ENCODE peak calls at places on chromosomes 11 and 22, in nine cellular contexts. N is lower lobe of right lung; Q is HFF-Myc; I is natural killer cell; S is CD4-positive, alpha-beta T cell; B is endodermal cell; J is brain microvascular endothelial cell; H is psoas muscle; O is neural crest cell. K is an unnamed sample.

GRCh38 chr22:38267086-38267485 is 5.7 kb downstream of the TMEM184B start:
- DNase-seq in N (no peak), Q (no peak), I (peak), S (peak), B (no peak), J (no peak), H (no peak), O (no peak), K (no peak)

GRCh38 chr11:126231725-126232459 is 20.3 kb downstream of the FAM118B start:
- DNase-seq in N (no peak), Q (no peak), I (no peak), S (no peak), B (no peak), J (no peak), H (no peak), O (no peak), K (no peak)

GRCh38 chr11:4025248-4025956 is 69.2 kb upstream of the RRM1 start:
- DNase-seq in N (no peak), Q (no peak), I (no peak), S (no peak), B (no peak), J (no peak), H (no peak), O (no peak), K (no peak)

GRCh38 chr11:122723106-122723505 is 67.6 kb downstream of the UBASH3B start:
- DNase-seq in N (no peak), Q (no peak), I (no peak), S (no peak), B (no peak), J (no peak), H (no peak), O (no peak), K (no peak)

GRCh38 chr11:62400281-62400680 is 18.6 kb upstream of the SCGB1A1 start:
- DNase-seq in N (no peak), Q (no peak), I (no peak), S (no peak), B (no peak), J (no peak), H (no peak), O (no peak), K (no peak)

GRCh38 chr11:118104491-118104890 is 17.7 kb upstream of the SMIM35 start:
- DNase-seq in N (no peak), Q (no peak), I (no peak), S (no peak), B (no peak), J (no peak), H (no peak), O (no peak), K (no peak)

GRCh38 chr11:18322818-18323570 is 627 bp downstream of the GTF2H1 start:
- DNase-seq in N (no peak), Q (no peak), I (no peak), S (no peak), B (no peak), J (no peak), H (no peak), O (no peak), K (no peak)

GRCh38 chr22:43186272-43187170 is at the start of gene TTLL12:
- DNase-seq in N (peak), Q (no peak), I (peak), S (peak), B (peak), J (peak), H (peak), O (peak), K (no peak)

GRCh38 chr11:6619021-6619745 is at the start of gene TPP1:
- DNase-seq in N (peak), Q (peak), I (peak), S (peak), B (peak), J (peak), H (peak), O (peak), K (peak)

GRCh38 chr11:121775276-121775675 is 322.5 kb upstream of the SORL1-AS1 start:
- DNase-seq in N (no peak), Q (no peak), I (no peak), S (no peak), B (no peak), J (no peak), H (no peak), O (no peak), K (no peak)

GRCh38 chr11:125123947-125124633 is 12.7 kb upstream of the TMEM218 start:
- DNase-seq in N (peak), Q (peak), I (no peak), S (peak), B (peak), J (peak), H (peak), O (no peak), K (no peak)

GRCh38 chr11:3340025-3340424 is 38.9 kb downstream of the ZNF195 start:
- DNase-seq in N (no peak), Q (peak), I (no peak), S (no peak), B (no peak), J (peak), H (no peak), O (no peak), K (no peak)

GRCh38 chr11:36002196-36002595 is 58.3 kb downstream of the LDLRAD3 start:
- DNase-seq in N (no peak), Q (no peak), I (no peak), S (no peak), B (no peak), J (no peak), H (peak), O (peak), K (no peak)

GRCh38 chr22:45418056-45418769 is 4.7 kb downstream of the RIBC2 start:
- DNase-seq in N (no peak), Q (no peak), I (no peak), S (no peak), B (no peak), J (no peak), H (no peak), O (no peak), K (peak)

GRCh38 chr11:39078465-39078864 is 2381.0 kb downstream of the LRRC4C start:
- DNase-seq in N (no peak), Q (no peak), I (no peak), S (no peak), B (no peak), J (no peak), H (no peak), O (no peak), K (no peak)

GRCh38 chr11:109970516-109971183 is 122.5 kb upstream of the ZC3H12C start:
- DNase-seq in N (no peak), Q (no peak), I (no peak), S (no peak), B (no peak), J (no peak), H (no peak), O (no peak), K (no peak)

GRCh38 chr22:39306456-39307361 is 12.7 kb downstream of the RPL3 start:
- DNase-seq in N (peak), Q (no peak), I (no peak), S (peak), B (peak), J (no peak), H (no peak), O (no peak), K (no peak)

GRCh38 chr22:49201046-49201970 is 626.4 kb downstream of the BRD1 start:
- DNase-seq in N (peak), Q (no peak), I (no peak), S (no peak), B (peak), J (no peak), H (no peak), O (no peak), K (peak)

GRCh38 chr22:42300286-42301071 is 30.0 kb upstream of the TCF20 start:
- DNase-seq in N (no peak), Q (no peak), I (no peak), S (peak), B (peak), J (no peak), H (no peak), O (no peak), K (no peak)

GRCh38 chr11:81705283-81705682 is 1028.4 kb downstream of the FAM181B start:
- DNase-seq in N (no peak), Q (no peak), I (no peak), S (no peak), B (no peak), J (no peak), H (no peak), O (no peak), K (no peak)

DNA sequence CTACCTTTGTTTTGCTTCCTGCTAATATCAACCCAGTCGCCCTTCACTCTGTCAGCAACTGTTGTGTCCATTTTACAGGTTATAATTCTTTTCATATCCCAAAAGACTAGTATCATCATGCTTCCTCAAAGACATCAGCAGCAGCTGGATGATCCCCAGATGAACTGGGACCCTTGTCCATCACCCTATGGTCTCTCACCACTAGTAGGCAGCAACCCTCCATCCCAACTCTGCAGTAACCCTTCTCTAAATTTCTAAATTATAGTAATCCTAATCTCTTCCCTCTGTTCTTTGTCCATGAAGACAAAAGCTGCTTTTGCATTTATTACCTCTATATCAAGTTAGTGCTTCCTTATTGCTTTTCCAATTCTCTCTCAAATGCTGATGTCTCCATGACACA is 1025.8 kb downstream of the FAM181B start:
- DNase-seq in N (no peak), Q (no peak), I (no peak), S (no peak), B (peak), J (no peak), H (no peak), O (no peak), K (no peak)
- TF ChIP-seq CTCF in N (no peak), Q (no peak), I (no peak), S (no peak), B (peak), J (peak), H (no peak), O (peak), K (peak)

GRCh38 chr11:60872952-60873524 is 5.7 kb downstream of the ZP1 start:
- DNase-seq in N (peak), Q (peak), I (no peak), S (no peak), B (peak), J (peak), H (peak), O (no peak), K (no peak)

GRCh38 chr11:60874421-60875365 is 7.4 kb downstream of the ZP1 start:
- DNase-seq in N (peak), Q (no peak), I (no peak), S (no peak), B (peak), J (no peak), H (no peak), O (no peak), K (peak)

GRCh38 chr11:60872124-60872951 is 5.0 kb downstream of the ZP1 start:
- DNase-seq in N (peak), Q (peak), I (no peak), S (no peak), B (no peak), J (peak), H (peak), O (no peak), K (peak)

GRCh38 chr11:60875366-60875720 is 8.0 kb downstream of the ZP1 start:
- DNase-seq in N (peak), Q (no peak), I (no peak), S (no peak), B (no peak), J (no peak), H (no peak), O (no peak), K (peak)

DNA sequence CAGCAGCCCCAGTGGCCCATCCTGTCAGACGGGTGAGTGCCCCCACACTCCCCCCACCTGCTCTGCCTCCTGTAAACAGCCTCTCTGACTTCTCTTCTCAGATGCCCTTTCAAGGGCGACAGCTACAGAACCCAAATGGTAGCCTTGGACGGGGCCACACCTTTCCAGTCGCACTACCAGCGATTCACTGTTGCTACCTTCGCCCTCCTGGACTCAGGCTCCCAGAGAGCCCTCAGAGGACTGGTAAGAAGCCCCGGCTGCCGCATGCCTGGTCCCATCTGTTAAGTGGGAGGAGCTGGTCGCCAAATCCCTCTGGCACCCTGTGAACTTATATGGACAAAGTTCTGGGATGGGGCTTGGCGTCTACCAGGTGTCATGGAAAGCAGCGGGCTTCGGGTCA is 6.2 kb downstream of the ZP1 start:
- DNase-seq in N (peak), Q (no peak), I (no peak), S (no peak), B (no peak), J (no peak), H (no peak), O (no peak), K (no peak)
- TF ChIP-seq CTCF in N (no peak), Q (no peak), I (no peak), S (no peak), B (no peak), J (no peak), H (no peak), O (no peak), K (no peak)

GRCh38 chr22:35354068-35354467 is 26.8 kb upstream of the HMOX1 start:
- DNase-seq in N (no peak), Q (no peak), I (no peak), S (no peak), B (no peak), J (no peak), H (no peak), O (no peak), K (no peak)

GRCh38 chr22:35353318-35353717 is 27.6 kb upstream of the HMOX1 start:
- DNase-seq in N (peak), Q (no peak), I (no peak), S (no peak), B (no peak), J (no peak), H (no peak), O (no peak), K (no peak)

GRCh38 chr22:35349704-35350538 is 31.0 kb upstream of the HMOX1 start:
- DNase-seq in N (no peak), Q (no peak), I (no peak), S (no peak), B (peak), J (no peak), H (no peak), O (no peak), K (no peak)

GRCh38 chr22:35350539-35351503 is 30.1 kb upstream of the HMOX1 start:
- DNase-seq in N (peak), Q (peak), I (peak), S (peak), B (peak), J (peak), H (peak), O (peak), K (peak)

GRCh38 chr22:35352214-35353111 is 28.4 kb upstream of the HMOX1 start:
- DNase-seq in N (peak), Q (no peak), I (peak), S (peak), B (peak), J (no peak), H (peak), O (peak), K (no peak)
- TF ChIP-seq CTCF in N (peak), Q (no peak), I (peak), S (no peak), B (peak), J (peak), H (peak), O (peak), K (peak)

GRCh38 chr11:88544656-88545280 is 207.2 kb upstream of the CTSC start:
- DNase-seq in N (no peak), Q (peak), I (no peak), S (no peak), B (no peak), J (no peak), H (no peak), O (no peak), K (no peak)
- TF ChIP-seq CTCF in N (no peak), Q (no peak), I (peak), S (no peak), B (no peak), J (no peak), H (no peak), O (no peak), K (no peak)

GRCh38 chr11:48017105-48017874 is 36.9 kb downstream of the PTPRJ start:
- DNase-seq in N (no peak), Q (no peak), I (no peak), S (peak), B (no peak), J (no peak), H (no peak), O (no peak), K (no peak)
- TF ChIP-seq CTCF in N (no peak), Q (no peak), I (no peak), S (no peak), B (no peak), J (no peak), H (no peak), O (no peak), K (no peak)

DNA sequence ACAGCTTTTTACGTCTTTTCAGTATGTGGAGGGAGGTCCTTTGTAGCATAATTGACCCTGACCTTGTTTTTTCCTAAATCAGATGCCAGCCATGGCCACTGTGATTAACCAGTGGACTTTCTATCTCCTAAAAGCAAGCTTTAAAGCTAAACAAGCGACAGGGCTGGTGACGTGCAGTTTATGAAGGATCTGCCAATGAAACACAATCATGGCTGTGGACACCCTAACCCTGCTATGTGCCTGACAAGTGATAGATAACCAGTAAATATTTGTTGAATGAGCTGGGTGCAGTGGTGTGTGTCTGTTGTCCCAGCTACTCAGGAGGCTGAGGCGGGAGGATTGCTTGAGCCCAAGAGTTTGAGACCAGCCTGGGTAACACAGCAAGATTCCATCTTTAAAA is 64.2 kb downstream of the LIF start:
- DNase-seq in N (no peak), Q (no peak), I (no peak), S (no peak), B (no peak), J (no peak), H (no peak), O (no peak), K (no peak)
- TF ChIP-seq CTCF in N (no peak), Q (no peak), I (no peak), S (no peak), B (no peak), J (no peak), H (no peak), O (no peak), K (no peak)

DNA sequence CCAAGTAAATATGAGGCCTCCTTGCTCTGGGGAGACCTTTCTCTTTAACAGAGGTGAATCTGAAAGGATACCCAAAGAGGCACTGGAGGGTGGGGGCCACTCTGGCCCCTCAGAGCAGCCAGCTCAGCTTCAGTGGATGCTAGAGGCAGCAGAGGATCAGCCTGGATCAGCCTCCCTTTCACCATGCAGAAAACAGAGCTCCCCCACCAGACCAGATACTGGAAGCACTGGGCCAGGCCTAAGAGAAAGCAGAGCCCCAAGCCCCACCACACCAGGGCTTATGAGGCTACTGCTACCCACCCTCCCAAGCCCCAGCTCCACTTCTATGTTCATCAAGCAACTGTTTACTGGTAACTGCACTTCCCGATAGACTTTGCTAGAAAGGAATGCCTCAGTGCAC is 4.0 kb upstream of the SLC43A3 start:
- DNase-seq in N (no peak), Q (no peak), I (no peak), S (no peak), B (peak), J (no peak), H (no peak), O (no peak), K (no peak)
- TF ChIP-seq CTCF in N (no peak), Q (no peak), I (no peak), S (no peak), B (peak), J (no peak), H (no peak), O (no peak), K (no peak)

K was measured in type B pancreatic cell.